ENCODE peak calls at places on chromosomes 3 and 15, in eight cellular contexts. E is astrocyte; D is B cell; Q is left ventricle myocardium inferior; T is HFFc6; P is pancreas; M is central memory CD4-positive, alpha-beta T cell; U is fibroblast of the aortic adventitia. B is an unnamed sample.

GRCh38 chr3:15443826-15444524 is 16.6 kb downstream of the EAF1 start:
- DNase-seq in D (no peak), T (peak), U (peak), M (no peak), Q (no peak), P (no peak), E (peak), B (no peak)

GRCh38 chr3:70064194-70064787 is 64.8 kb downstream of the SAMMSON start:
- DNase-seq in D (no peak), U (peak), P (no peak), M (no peak), E (no peak), Q (no peak), T (peak), B (peak)

GRCh38 chr15:76162050-76162425 is 102.3 kb downstream of the TMEM266 start:
- DNase-seq in P (no peak), E (no peak), D (no peak), U (no peak), T (no peak), Q (no peak), M (no peak), B (no peak)

GRCh38 chr3:193816656-193817311 is 223.8 kb downstream of the OPA1 start:
- DNase-seq in D (no peak), P (peak), E (peak), T (no peak), U (peak), Q (peak), M (no peak), B (no peak)

GRCh38 chr3:50303038-50303815 is at the start of gene HYAL1:
- DNase-seq in M (no peak), P (peak), T (no peak), E (no peak), D (no peak), Q (peak), U (peak), B (no peak)

GRCh38 chr15:64010719-64011118 is 35.6 kb downstream of the DAPK2 start:
- DNase-seq in P (peak), M (peak), U (peak), Q (peak), D (peak), E (peak), T (peak), B (peak)

GRCh38 chr15:25508369-25509002 is 69.7 kb upstream of the UBE3A start:
- DNase-seq in D (peak), Q (no peak), U (peak), P (no peak), E (peak), M (no peak), T (peak), B (peak)

GRCh38 chr3:106510206-106510605 is 641.4 kb upstream of the CBLB start:
- DNase-seq in D (no peak), T (peak), P (no peak), Q (no peak), M (no peak), U (peak), E (no peak), B (no peak)

GRCh38 chr3:109073116-109073515 is 44.8 kb downstream of the MORC1 start:
- DNase-seq in E (no peak), Q (no peak), P (no peak), U (no peak), D (no peak), M (no peak), T (no peak), B (no peak)